ENCODE peak calls at places on chromosomes 11 and 22, in seven cellular contexts. O, H, S, K, F, U and T are unnamed samples.

GRCh38 chr11:12119502-12119901 is 9.1 kb downstream of the MICAL2 start:
- DNase-seq in U (no peak), O (no peak), F (no peak), K (no peak), S (no peak), H (no peak), T (no peak)

GRCh38 chr11:79294845-79295520 is 145.8 kb downstream of the TENM4 start:
- DNase-seq in F (no peak), S (peak; percentile 47), U (no peak), O (no peak), H (no peak), K (no peak), T (no peak)

GRCh38 chr11:95660038-95660437 is 129.5 kb downstream of the FAM76B start:
- DNase-seq in O (peak; percentile 47), K (no peak), H (peak; percentile 6), S (no peak), F (no peak), U (no peak), T (no peak)

GRCh38 chr22:20972014-20972797 is 5.2 kb downstream of the AIFM3 start:
- DNase-seq in U (no peak), F (no peak), K (no peak), H (no peak), O (no peak), S (no peak), T (no peak)

GRCh38 chr22:39797528-39798147 is 95.9 kb downstream of the ENTHD1 start:
- DNase-seq in H (no peak), S (no peak), O (no peak), U (no peak), F (no peak), K (no peak), T (no peak)

GRCh38 chr22:37195921-37196320 is 7.9 kb upstream of the C1QTNF6 start:
- DNase-seq in U (no peak), O (no peak), F (peak; percentile 40), K (no peak), S (no peak), H (peak; percentile 55), T (no peak)

GRCh38 chr11:111942826-111943225 is 5.7 kb downstream of the DIXDC1 start:
- DNase-seq in S (no peak), U (no peak), O (no peak), F (no peak), K (peak; percentile 38), H (peak; percentile 87), T (no peak)

GRCh38 chr22:37516456-37516855 is 2.8 kb downstream of the CARD10 start:
- DNase-seq in H (no peak), O (no peak), U (no peak), S (no peak), F (no peak), K (no peak), T (no peak)

GRCh38 chr22:31106651-31107205 is 640 bp downstream of the SELENOM start:
- DNase-seq in F (no peak), H (peak; percentile 39), K (no peak), S (peak; percentile 35), U (no peak), O (no peak), T (no peak)

GRCh38 chr11:43541993-43542392 is 138.5 kb upstream of the HSD17B12 start:
- DNase-seq in K (no peak), F (no peak), O (no peak), H (no peak), S (no peak), U (no peak), T (no peak)

GRCh38 chr11:798093-798713 is at the start of gene SLC25A22:
- DNase-seq in H (peak; percentile 68), U (peak; percentile 75), S (peak; percentile 85), O (peak; percentile 92), F (peak; percentile 89), K (no peak), T (no peak)

GRCh38 chr11:86335131-86335768 is 33.2 kb downstream of the HIKESHI start:
- DNase-seq in S (no peak), H (no peak), O (no peak), F (no peak), K (no peak), U (no peak), T (no peak)

GRCh38 chr11:133075351-133075750 is 456.9 kb downstream of the OPCML start:
- DNase-seq in S (no peak), O (no peak), U (no peak), H (no peak), K (no peak), F (no peak), T (no peak)

GRCh38 chr22:19825016-19825339 is 29.7 kb downstream of the GNB1L start:
- DNase-seq in K (no peak), U (no peak), S (no peak), H (no peak), O (no peak), F (no peak), T (no peak)

GRCh38 chr11:76713499-76713898 is 43.0 kb upstream of the LRRC32 start:
- DNase-seq in O (no peak), K (no peak), S (no peak), U (no peak), H (no peak), F (no peak), T (no peak)

GRCh38 chr11:17864478-17864941 is 129.9 kb downstream of the KCNC1 start:
- DNase-seq in K (no peak), S (peak; percentile 60), O (peak; percentile 83), F (no peak), H (no peak), U (no peak), T (no peak)

GRCh38 chr11:83691387-83692088 is 405.4 kb upstream of the CCDC90B start:
- DNase-seq in F (no peak), K (peak; percentile 59), U (no peak), S (peak; percentile 52), H (peak; percentile 12), O (no peak), T (no peak)

GRCh38 chr11:102981324-102981910 is 25.9 kb upstream of the MMP13 start:
- DNase-seq in O (no peak), H (peak; percentile 35), F (no peak), K (no peak), U (no peak), S (no peak), T (no peak)

GRCh38 chr11:66920978-66921784 is 37.0 kb downstream of the PC start:
- DNase-seq in O (no peak), K (no peak), H (no peak), U (no peak), F (no peak), S (no peak), T (no peak)

GRCh38 chr11:66915866-66916265 is 42.3 kb downstream of the PC start:
- DNase-seq in H (no peak), O (no peak), K (no peak), U (no peak), S (no peak), F (no peak), T (no peak)

GRCh38 chr11:66919938-66920337 is 38.2 kb downstream of the PC start:
- DNase-seq in S (no peak), F (no peak), O (no peak), K (no peak), U (no peak), H (no peak), T (no peak)

GRCh38 chr11:66915046-66915832 is 42.9 kb downstream of the PC start:
- DNase-seq in O (peak; percentile 76), K (no peak), F (no peak), U (no peak), H (no peak), S (no peak), T (no peak)

GRCh38 chr11:66918751-66919150 is 39.4 kb downstream of the PC start:
- DNase-seq in U (no peak), F (no peak), H (no peak), K (no peak), S (no peak), O (no peak), T (no peak)
- H3K36me3 ChIP-seq in U (no peaks in the 10 kb centered on the region), F (no peaks in the 10 kb centered on the region), H (no peaks in the 10 kb centered on the region), K (no peaks in the 10 kb centered on the region), S (no peaks in the 10 kb centered on the region), O (no peaks in the 10 kb centered on the region), T (no peaks in the 10 kb centered on the region)

GRCh38 chr11:69320756-69321741 is 27.1 kb downstream of the MYEOV start:
- DNase-seq in O (no peak), H (peak; percentile 48), U (no peak), S (no peak), F (no peak), K (no peak), T (no peak)

GRCh38 chr11:69317401-69318092 is 23.6 kb downstream of the MYEOV start:
- DNase-seq in O (no peak), U (no peak), S (no peak), H (peak; percentile 57), F (no peak), K (no peak), T (no peak)

GRCh38 chr11:69318093-69318420 is 24.1 kb downstream of the MYEOV start:
- DNase-seq in S (no peak), F (no peak), K (no peak), O (no peak), H (no peak), U (no peak), T (no peak)

GRCh38 chr11:69320326-69320725 is 26.4 kb downstream of the MYEOV start:
- DNase-seq in F (no peak), S (peak; percentile 39), K (no peak), U (no peak), H (no peak), O (no peak), T (no peak)

GRCh38 chr11:69319255-69320106 is 25.5 kb downstream of the MYEOV start:
- DNase-seq in O (peak; percentile 67), H (no peak), U (no peak), K (no peak), F (no peak), S (no peak), T (no peak)
- H3K4me3 ChIP-seq in O (no peak overlapping the region), H (no peak overlapping the region), U (no peak overlapping the region), K (no peak overlapping the region), F (no peak overlapping the region), S (no peak overlapping the region), T (no peak overlapping the region)

GRCh38 chr11:42473116-42473515 is 838.7 kb upstream of the API5 start:
- DNase-seq in O (no peak), S (no peak), U (no peak), H (no peak), F (no peak), K (no peak), T (no peak)
- H3K9me3 ChIP-seq in O (no peaks in the 10 kb centered on the region), S (no peaks in the 10 kb centered on the region), U (peaks cover 4% of the 10 kb centered on the region), H (no peaks in the 10 kb centered on the region), F (no peaks in the 10 kb centered on the region), K (no peaks in the 10 kb centered on the region), T (no peaks in the 10 kb centered on the region)

DNA sequence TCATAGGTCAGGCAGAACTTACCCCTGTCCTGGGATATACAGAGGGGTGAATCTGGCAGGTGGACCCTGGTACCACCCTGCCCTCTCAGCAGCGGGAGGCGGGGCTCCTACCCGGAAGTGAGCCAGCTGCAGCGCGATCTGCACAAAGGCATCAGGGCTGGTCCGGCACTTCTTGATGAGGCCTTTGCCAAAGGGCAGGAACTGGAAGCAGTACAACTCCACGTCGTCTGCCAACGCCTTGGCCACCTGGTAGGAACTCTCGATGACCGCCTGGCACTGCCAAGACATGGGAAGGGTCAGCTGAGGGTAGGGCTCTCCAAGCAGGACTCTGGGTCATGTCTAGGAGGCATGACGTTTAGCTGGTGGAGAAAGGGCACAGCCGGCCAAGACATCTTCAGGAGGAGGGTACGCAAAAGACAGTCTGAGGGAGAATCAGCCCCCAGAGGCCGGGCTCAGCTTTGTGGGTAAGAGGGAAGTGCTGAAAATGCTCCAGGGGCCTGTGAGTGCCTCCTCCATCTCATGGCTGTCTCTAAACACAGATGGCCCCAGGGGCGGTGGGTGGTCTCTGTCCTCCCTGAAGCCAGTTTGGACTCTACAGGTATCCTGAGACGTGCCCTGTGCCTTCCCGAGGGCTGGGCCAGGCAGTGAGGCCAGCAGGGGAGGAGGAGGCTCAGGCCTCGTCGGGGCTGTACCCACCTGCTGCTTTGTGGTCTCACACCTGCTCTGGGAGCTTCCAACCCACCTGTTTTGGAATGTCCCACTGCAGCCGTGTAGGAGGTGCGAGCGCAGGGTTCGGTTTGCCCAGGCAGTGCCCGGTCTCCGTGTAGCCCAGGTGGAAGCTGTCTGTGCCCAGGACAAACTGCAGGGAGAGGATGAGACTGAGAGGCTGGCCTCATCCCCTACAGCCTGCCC is 6.7 kb downstream of the CPT1B start:
- DNase-seq in O (no peak), U (no peak), S (no peak), K (no peak), F (peak; percentile 88), H (no peak), T (no peak)
- H3K36me3 ChIP-seq in O (peaks cover 80% of the 10 kb centered on the region), U (peaks cover 28% of the 10 kb centered on the region), S (no peaks in the 10 kb centered on the region), K (peaks cover 87% of the 10 kb centered on the region), F (no peaks in the 10 kb centered on the region), H (no peaks in the 10 kb centered on the region), T (no peaks in the 10 kb centered on the region)